ENCODE peak calls at places on chromosome 17, in ten cellular contexts. U is ovary; F is HCEC 1CT; C is astrocyte of the cerebellum; W is testis; L is spleen; T is HL-60; J is activated naive CD8-positive, alpha-beta T cell treated with anti-CD3 and anti-CD28 coated beads, Interleukin-2, amount 50 U/mL, for 24 hours; D is brain microvascular endothelial cell; Y is posterior vena cava. A is an unnamed sample.

GRCh38 chr17:75684924-75685323 is 17.8 kb downstream of the SAP30BP start:
- DNase-seq in W (no peak), D (no peak), T (no peak), J (no peak), U (no peak), Y (peak; percentile 22), L (peak; percentile 37), C (no peak), F (no peak), A (no peak)

GRCh38 chr17:59626756-59627155 is 7.1 kb downstream of the CLTC start:
- DNase-seq in C (no peak), D (no peak), U (no peak), J (no peak), Y (no peak), F (no peak), W (no peak), L (no peak), T (no peak), A (no peak)

GRCh38 chr17:41985919-41986318 is 19.3 kb downstream of the CNP start:
- DNase-seq in W (no peak), D (no peak), Y (no peak), J (no peak), C (no peak), F (no peak), T (no peak), U (no peak), L (no peak), A (no peak)

GRCh38 chr17:77428020-77428781 is 287.4 kb downstream of the SEC14L1 start:
- DNase-seq in W (no peak), F (no peak), L (no peak), Y (no peak), D (no peak), T (peak; percentile 91), J (no peak), C (no peak), U (no peak), A (no peak)

GRCh38 chr17:42459983-42460300 is 1.3 kb downstream of the ATP6V0A1 start:
- DNase-seq in L (no peak), J (no peak), F (peak; percentile 21), Y (no peak), C (no peak), D (peak; percentile 57), U (no peak), W (no peak), T (no peak), A (no peak)

GRCh38 chr17:82802141-82802540 is 37.7 kb downstream of the ZNF750 start:
- DNase-seq in L (no peak), C (peak; percentile 27), U (no peak), T (no peak), W (no peak), F (no peak), D (no peak), Y (no peak), J (no peak), A (no peak)

GRCh38 chr17:76529643-76530488 is 7.6 kb downstream of the CYGB start:
- DNase-seq in J (no peak), U (peak; percentile 92), C (no peak), F (peak; percentile 95), L (peak; percentile 84), W (peak; percentile 82), Y (peak; percentile 94), T (no peak), D (peak; percentile 57), A (no peak)

GRCh38 chr17:1999557-2000251 is 25.4 kb downstream of the RTN4RL1 start:
- DNase-seq in D (no peak), W (peak; percentile 77), U (peak; percentile 68), C (no peak), T (no peak), J (no peak), F (no peak), Y (no peak), L (no peak), A (no peak)

GRCh38 chr17:72422505-72423285 is 301.9 kb downstream of the SOX9 start:
- DNase-seq in C (peak; percentile 53), Y (peak; percentile 90), D (peak; percentile 91), U (no peak), W (no peak), J (peak; percentile 16), F (peak; percentile 72), L (no peak), T (no peak), A (peak; percentile 10)

GRCh38 chr17:773467-774319 is 8.4 kb downstream of the GLOD4 start:
- DNase-seq in J (peak; percentile 28), U (no peak), D (no peak), L (no peak), Y (peak; percentile 7), W (no peak), C (no peak), F (no peak), T (no peak), A (no peak)

GRCh38 chr17:57489321-57489720 is 233.0 kb downstream of the MSI2 start:
- DNase-seq in C (no peak), Y (peak; percentile 69), T (no peak), L (no peak), F (no peak), W (no peak), U (no peak), J (no peak), D (no peak), A (no peak)

GRCh38 chr17:64783556-64784352 is 121.6 kb upstream of the SMURF2 start:
- DNase-seq in L (no peak), F (no peak), Y (peak; percentile 58), C (no peak), U (no peak), D (no peak), W (no peak), J (no peak), T (no peak), A (no peak)

GRCh38 chr17:61294777-61295176 is 104.9 kb upstream of the TBX2 start:
- DNase-seq in J (no peak), F (peak; percentile 71), C (no peak), Y (no peak), T (no peak), U (no peak), L (no peak), W (no peak), D (peak; percentile 61), A (no peak)

GRCh38 chr17:81350320-81350686 is 45.0 kb upstream of the BAHCC1 start:
- DNase-seq in T (no peak), D (no peak), F (no peak), W (no peak), U (no peak), C (no peak), L (no peak), J (no peak), Y (no peak), A (no peak)

GRCh38 chr17:75352079-75352569 is 53.4 kb downstream of the GRB2 start:
- DNase-seq in L (no peak), F (no peak), T (peak; percentile 28), D (no peak), J (no peak), Y (no peak), U (no peak), C (no peak), W (no peak), A (no peak)

GRCh38 chr17:48627625-48628510 is 1.7 kb upstream of the HOXB9 start:
- DNase-seq in Y (peak; percentile 68), L (no peak), C (no peak), F (no peak), U (no peak), T (no peak), W (no peak), J (no peak), D (no peak), A (no peak)

GRCh38 chr17:77693776-77694175 is 264.7 kb upstream of the TNRC6C start:
- DNase-seq in T (no peak), U (no peak), L (no peak), J (no peak), F (no peak), D (no peak), W (no peak), Y (no peak), C (no peak), A (no peak)

GRCh38 chr17:80289631-80290030 is 29.0 kb downstream of the RNF213 start:
- DNase-seq in J (no peak), D (no peak), F (no peak), L (no peak), U (no peak), Y (peak; percentile 59), W (no peak), C (no peak), T (peak; percentile 58), A (no peak)

GRCh38 chr17:80374732-80375118 is 40.2 kb upstream of the ENDOV start:
- DNase-seq in C (no peak), F (no peak), T (no peak), J (no peak), D (no peak), Y (no peak), U (no peak), L (no peak), W (no peak), A (no peak)

GRCh38 chr17:72511874-72512273 is 391.1 kb downstream of the SOX9 start:
- DNase-seq in L (no peak), F (no peak), J (no peak), U (no peak), W (no peak), C (no peak), D (no peak), T (no peak), Y (no peak), A (no peak)

GRCh38 chr17:64992325-64992802 is 64.2 kb downstream of the GNA13 start:
- DNase-seq in L (no peak), D (peak; percentile 18), Y (no peak), C (no peak), F (peak; percentile 18), U (no peak), J (no peak), W (no peak), T (no peak), A (no peak)

A was measured in AG04450.